ENCODE peak calls at places on chromosomes 12 and 14, in seven cellular contexts. O, G, X, B, R, F and P are unnamed samples.

GRCh38 chr12:12723681-12724420 is 6.7 kb downstream of the CDKN1B start:
- DNase-seq in G (peak; percentile 40), O (peak; percentile 44), X (no peak), B (peak; percentile 39), R (peak; percentile 47), F (no peak), P (peak; percentile 64)

GRCh38 chr14:32408018-32408417 is 78.9 kb downstream of the AKAP6 start:
- DNase-seq in O (no peak), G (no peak), F (no peak), X (no peak), B (peak; percentile 54), R (no peak), P (peak; percentile 61)

GRCh38 chr12:92757599-92758121 is 54.9 kb downstream of the PLEKHG7 start:
- DNase-seq in G (no peak), X (no peak), F (no peak), O (no peak), B (no peak), R (no peak), P (no peak)

GRCh38 chr12:112463478-112463877 is 44.7 kb downstream of the PTPN11 start:
- DNase-seq in X (no peak), G (no peak), R (peak; percentile 29), O (no peak), B (no peak), F (no peak), P (no peak)

GRCh38 chr12:132886529-132887477 is 602 bp downstream of the CHFR start:
- DNase-seq in F (peak; percentile 29), B (no peak), R (no peak), O (peak; percentile 43), G (peak; percentile 48), X (no peak), P (no peak)

GRCh38 chr14:74891870-74892269 is 10.2 kb downstream of the DLST start:
- DNase-seq in R (no peak), G (no peak), B (peak; percentile 63), O (no peak), F (peak; percentile 49), X (no peak), P (no peak)

GRCh38 chr14:77141592-77142288 is at the start of gene ZDHHC22:
- DNase-seq in R (peak; percentile 54), X (no peak), B (no peak), O (peak; percentile 57), G (peak; percentile 71), F (no peak), P (no peak)

GRCh38 chr14:75572104-75572503 is 6.3 kb upstream of the FLVCR2 start:
- DNase-seq in G (no peak), B (no peak), R (no peak), O (no peak), X (no peak), F (no peak), P (no peak)

GRCh38 chr12:62986844-62987243 is 51.9 kb upstream of the PPM1H start:
- DNase-seq in X (no peak), F (no peak), R (no peak), G (no peak), O (no peak), B (no peak), P (no peak)

GRCh38 chr14:59199205-59199604 is 10.7 kb downstream of the DAAM1 start:
- DNase-seq in O (no peak), F (no peak), B (no peak), R (no peak), G (no peak), X (no peak), P (no peak)

GRCh38 chr12:113242560-113242959 is 21.3 kb downstream of the TPCN1 start:
- DNase-seq in R (no peak), B (no peak), X (no peak), O (no peak), F (no peak), G (no peak), P (no peak)

GRCh38 chr12:92943482-92944250 is 14.6 kb upstream of the EEA1 start:
- DNase-seq in F (no peak), X (no peak), O (no peak), B (peak; percentile 75), G (no peak), R (no peak), P (no peak)

GRCh38 chr12:125225641-125226040 is 160.4 kb downstream of the AACS start:
- DNase-seq in R (no peak), F (no peak), X (no peak), O (no peak), B (no peak), G (no peak), P (no peak)
- TF ChIP-seq CTCF in R (no peak), F (no peak), X (no peak), O (no peak), B (no peak), G (no peak), P (no peak)

DNA sequence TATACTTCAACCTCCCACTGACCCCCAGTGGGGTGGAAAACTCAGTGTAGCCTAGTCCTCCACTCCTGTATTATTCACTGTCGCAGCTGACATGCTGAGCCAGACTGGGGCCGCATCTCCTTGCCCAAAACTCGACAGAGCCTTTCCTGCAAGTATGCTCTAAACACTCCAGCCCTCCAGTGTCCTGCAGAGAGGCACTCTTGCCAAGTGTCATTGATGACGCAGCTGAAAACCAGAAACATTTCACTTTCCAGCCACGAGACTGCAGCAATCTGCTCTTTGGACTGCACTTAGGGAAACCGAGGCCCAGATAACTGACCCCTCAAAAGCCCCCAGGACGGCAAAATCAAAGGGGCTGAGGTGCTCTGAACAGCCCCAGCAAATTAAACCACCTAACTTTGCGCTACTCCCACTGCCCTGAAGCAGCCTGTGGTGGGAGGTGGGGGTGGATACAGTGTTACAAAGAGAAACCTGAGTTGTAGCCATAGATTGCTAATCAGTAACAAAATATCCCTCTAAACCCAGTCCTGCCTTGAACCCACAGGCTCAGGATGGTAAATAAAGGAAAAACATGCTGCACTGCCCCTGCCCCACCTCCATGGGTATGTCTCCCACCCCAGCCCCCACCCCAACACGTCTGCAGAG is 2.6 kb downstream of the CCDC85C start:
- DNase-seq in O (no peak), F (peak; percentile 68), B (peak; percentile 70), G (no peak), X (no peak), R (no peak), P (no peak)
- TF ChIP-seq CTCF in O (no peak), F (no peak), B (no peak), G (no peak), X (no peak), R (no peak), P (no peak)

DNA sequence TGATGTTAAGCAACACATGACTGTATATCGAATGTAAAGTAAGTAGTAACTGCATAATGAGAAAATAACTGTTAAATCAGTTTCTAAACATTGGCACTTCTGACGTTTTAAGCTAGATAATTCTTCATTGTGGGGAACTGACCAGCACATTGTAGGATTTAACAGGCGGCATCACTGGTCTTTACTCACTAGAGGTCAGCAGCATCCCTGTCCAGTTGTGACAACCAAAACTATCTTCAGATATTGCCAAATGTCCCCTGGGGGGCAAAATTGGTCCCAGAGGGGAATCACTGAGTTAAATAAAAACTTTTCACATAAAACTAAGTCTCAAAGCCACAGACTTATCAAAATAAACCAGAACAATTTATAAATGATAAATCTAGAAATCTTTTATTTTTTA is 65.3 kb downstream of the BLTP3B start:
- DNase-seq in R (no peak), X (no peak), F (no peak), G (no peak), B (no peak), O (no peak), P (no peak)
- TF ChIP-seq CTCF in R (peak; percentile 5), X (peak; percentile 35), F (no peak), G (no peak), B (peak; percentile 5), O (no peak), P (no peak)

GRCh38 chr14:22265319-22266140 is 323.5 kb downstream of the DAD1 start:
- DNase-seq in X (no peak), R (no peak), G (no peak), O (no peak), B (peak; percentile 29), F (no peak), P (no peak)
- TF ChIP-seq CTCF in X (no peak), R (no peak), G (no peak), O (no peak), B (no peak), F (no peak), P (no peak)

DNA sequence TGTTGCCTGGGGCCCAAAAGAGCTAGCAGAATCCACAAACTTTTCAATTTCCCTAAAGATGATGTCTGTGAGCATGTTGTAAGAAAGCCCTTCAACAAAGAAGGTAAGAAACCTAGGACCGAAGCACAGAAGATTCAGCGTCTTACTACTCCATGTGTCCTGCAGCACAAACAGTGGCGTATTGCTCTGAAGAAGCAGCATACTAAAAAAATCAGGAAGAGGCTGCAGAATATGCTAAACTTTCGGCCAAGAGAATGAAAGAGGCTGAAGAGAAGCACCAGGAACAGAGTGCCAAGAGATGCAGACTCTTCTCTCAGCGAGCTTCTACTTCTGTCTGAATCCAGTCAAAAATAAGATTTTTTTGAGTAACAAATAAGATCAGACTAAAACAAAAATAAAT is 100.2 kb upstream of the LRIG3 start:
- DNase-seq in R (no peak), G (no peak), X (no peak), B (no peak), O (no peak), F (no peak), P (no peak)
- TF ChIP-seq CTCF in R (no peak), G (no peak), X (no peak), B (no peak), O (no peak), F (no peak), P (no peak)

GRCh38 chr12:109346920-109347319 is 780 bp upstream of the MYO1H start:
- DNase-seq in B (no peak), F (no peak), X (no peak), R (no peak), O (no peak), G (peak; percentile 37), P (no peak)
- TF ChIP-seq CTCF in B (no peak), F (no peak), X (no peak), R (peak; percentile 30), O (peak; percentile 22), G (peak; percentile 35), P (no peak)

GRCh38 chr14:26255213-26255612 is 342.6 kb downstream of the NOVA1 start:
- DNase-seq in X (no peak), F (no peak), B (peak; percentile 18), G (no peak), R (no peak), O (no peak), P (no peak)
- TF ChIP-seq CTCF in X (no peak), F (no peak), B (peak; percentile 51), G (no peak), R (no peak), O (no peak), P (no peak)

GRCh38 chr12:94148841-94149780 is 734 bp downstream of the PLXNC1 start:
- DNase-seq in R (peak; percentile 89), B (peak; percentile 41), G (peak; percentile 75), X (no peak), O (peak; percentile 58), F (no peak), P (no peak)
- TF ChIP-seq CTCF in R (peak; percentile 90), B (peak; percentile 42), G (peak; percentile 30), X (no peak), O (peak; percentile 43), F (peak; percentile 8), P (no peak)